ENCODE peak calls at places on chromosomes 16 and 17, in four cellular contexts. One of them, this sample, is unnamed.

GRCh38 chr17:13702266-13702665 is 100.5 kb upstream of the HS3ST3A1 start:
- DNase-seq in endodermal cell: no peak
- DNase-seq in tibial artery: no peak
- DNase-seq in kidney epithelial cell: no peak
- DNase-seq in this sample: no peak

GRCh38 chr16:9112166-9112843 is 20.9 kb downstream of the HAPSTR1 start:
- DNase-seq in endodermal cell: no peak
- DNase-seq in kidney epithelial cell: no peak
- DNase-seq in tibial artery: no peak
- DNase-seq in this sample: no peak

GRCh38 chr17:49565948-49566491 is 9.7 kb upstream of the NXPH3 start:
- DNase-seq in kidney epithelial cell: no peak
- DNase-seq in endodermal cell: no peak
- DNase-seq in tibial artery: peak
- DNase-seq in this sample: no peak

GRCh38 chr16:1330260-1330914 is 3.1 kb upstream of the BAIAP3 start:
- DNase-seq in tibial artery: no peak
- DNase-seq in kidney epithelial cell: no peak
- DNase-seq in endodermal cell: peak
- DNase-seq in this sample: no peak

GRCh38 chr17:17685775-17686291 is 4.6 kb downstream of the RAI1 start:
- DNase-seq in endodermal cell: peak
- DNase-seq in kidney epithelial cell: peak
- DNase-seq in tibial artery: no peak
- DNase-seq in this sample: no peak

GRCh38 chr17:34639706-34640425 is 60.5 kb downstream of the TMEM132E start:
- DNase-seq in endodermal cell: no peak
- DNase-seq in tibial artery: no peak
- DNase-seq in kidney epithelial cell: no peak
- DNase-seq in this sample: no peak

GRCh38 chr17:41307647-41308046 is 1.5 kb downstream of the KRTAP16-1 start:
- DNase-seq in endodermal cell: peak
- DNase-seq in tibial artery: no peak
- DNase-seq in kidney epithelial cell: peak
- DNase-seq in this sample: no peak

GRCh38 chr17:78759969-78760352 is 22.1 kb downstream of the CYTH1 start:
- DNase-seq in kidney epithelial cell: no peak
- DNase-seq in tibial artery: no peak
- DNase-seq in endodermal cell: no peak
- DNase-seq in this sample: no peak

GRCh38 chr17:57948169-57948554 is 7.0 kb downstream of the CUEDC1 start:
- DNase-seq in tibial artery: no peak
- DNase-seq in endodermal cell: no peak
- DNase-seq in kidney epithelial cell: no peak
- DNase-seq in this sample: no peak

GRCh38 chr17:57517519-57518342 is 227.4 kb downstream of the CCDC182 start:
- DNase-seq in tibial artery: no peak
- DNase-seq in endodermal cell: no peak
- DNase-seq in kidney epithelial cell: no peak
- DNase-seq in this sample: no peak

GRCh38 chr17:63258785-63259184 is 187.3 kb downstream of the CYB561 start:
- DNase-seq in kidney epithelial cell: no peak
- DNase-seq in endodermal cell: no peak
- DNase-seq in tibial artery: no peak
- DNase-seq in this sample: no peak

GRCh38 chr17:50432125-50432762 is 6.2 kb downstream of the ACSF2 start:
- DNase-seq in kidney epithelial cell: no peak
- DNase-seq in tibial artery: no peak
- DNase-seq in endodermal cell: no peak
- DNase-seq in this sample: no peak

GRCh38 chr17:35313875-35314409 is 59.5 kb downstream of the SLFN11 start:
- DNase-seq in endodermal cell: no peak
- DNase-seq in tibial artery: no peak
- DNase-seq in kidney epithelial cell: no peak
- DNase-seq in this sample: no peak

GRCh38 chr16:672851-673250 is 2.6 kb upstream of the RHBDL1 start:
- DNase-seq in tibial artery: no peak
- DNase-seq in kidney epithelial cell: no peak
- DNase-seq in endodermal cell: no peak
- DNase-seq in this sample: no peak

GRCh38 chr16:60123387-60124023 is 1389.4 kb upstream of the GOT2 start:
- DNase-seq in kidney epithelial cell: no peak
- DNase-seq in tibial artery: no peak
- DNase-seq in endodermal cell: no peak
- DNase-seq in this sample: no peak

GRCh38 chr16:77777745-77778144 is 10.6 kb upstream of the VAT1L start:
- DNase-seq in kidney epithelial cell: no peak
- DNase-seq in endodermal cell: no peak
- DNase-seq in tibial artery: no peak
- DNase-seq in this sample: no peak

GRCh38 chr17:30323895-30324319 is 9.9 kb downstream of the TMIGD1 start:
- DNase-seq in tibial artery: peak
- DNase-seq in endodermal cell: no peak
- DNase-seq in kidney epithelial cell: no peak
- DNase-seq in this sample: no peak

GRCh38 chr17:62085511-62086408 is 20.7 kb upstream of the MED13 start:
- DNase-seq in kidney epithelial cell: no peak
- DNase-seq in endodermal cell: no peak
- DNase-seq in tibial artery: no peak
- DNase-seq in this sample: no peak

GRCh38 chr16:15830832-15831451 is 25.9 kb downstream of the MYH11 start:
- DNase-seq in tibial artery: no peak
- DNase-seq in kidney epithelial cell: no peak
- DNase-seq in endodermal cell: no peak
- DNase-seq in this sample: no peak

GRCh38 chr17:80855968-80856862 is 135.4 kb upstream of the CHMP6 start:
- DNase-seq in tibial artery: peak
- DNase-seq in endodermal cell: peak
- DNase-seq in kidney epithelial cell: peak
- DNase-seq in this sample: peak

GRCh38 chr17:29196784-29197515 is 16.8 kb upstream of the MYO18A start:
- DNase-seq in kidney epithelial cell: no peak
- DNase-seq in tibial artery: no peak
- DNase-seq in endodermal cell: peak
- DNase-seq in this sample: no peak

GRCh38 chr16:49776085-49776501 is 79.8 kb downstream of the ZNF423 start:
- DNase-seq in kidney epithelial cell: no peak
- DNase-seq in endodermal cell: peak
- DNase-seq in tibial artery: peak
- DNase-seq in this sample: no peak
- H3K4me3 ChIP-seq in kidney epithelial cell: no peak
- H3K4me3 ChIP-seq in endodermal cell: no peak
- H3K4me3 ChIP-seq in tibial artery: no peak
- H3K4me3 ChIP-seq in this sample: no peak

GRCh38 chr16:62190426-62190825 is 154.2 kb upstream of the CDH8 start:
- DNase-seq in tibial artery: no peak
- DNase-seq in kidney epithelial cell: peak
- DNase-seq in endodermal cell: no peak
- DNase-seq in this sample: peak

DNA sequence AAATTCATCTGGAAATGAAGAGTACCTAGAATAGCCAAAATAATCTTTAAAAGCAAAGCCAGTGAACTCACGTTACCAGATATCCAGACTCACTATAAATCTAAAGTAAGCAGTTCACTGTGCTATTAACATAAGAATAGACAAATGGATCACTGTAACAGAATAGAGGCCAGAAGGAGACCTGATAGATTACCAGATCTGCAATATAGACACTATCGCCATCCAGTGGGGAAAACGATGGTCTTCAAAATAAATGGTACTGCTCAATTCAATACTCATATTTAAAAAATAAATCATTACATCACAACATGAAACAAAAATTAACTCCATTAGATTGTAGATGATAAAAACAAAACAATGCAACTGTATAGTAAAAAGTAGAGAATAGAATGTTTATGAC is 158.6 kb upstream of the CDH8 start:
- DNase-seq in tibial artery: no peak
- DNase-seq in kidney epithelial cell: no peak
- DNase-seq in endodermal cell: no peak
- DNase-seq in this sample: no peak
- TF ChIP-seq CTCF in tibial artery: no peak
- TF ChIP-seq CTCF in kidney epithelial cell: peak
- TF ChIP-seq CTCF in endodermal cell: peak
- TF ChIP-seq CTCF in this sample: no peak

GRCh38 chr17:42673885-42674754 is 2.7 kb downstream of the PLEKHH3 start:
- DNase-seq in kidney epithelial cell: no peak
- DNase-seq in endodermal cell: peak
- DNase-seq in tibial artery: peak
- DNase-seq in this sample: no peak
- H3K4me3 ChIP-seq in kidney epithelial cell: no peak
- H3K4me3 ChIP-seq in endodermal cell: no peak
- H3K4me3 ChIP-seq in tibial artery: peak
- H3K4me3 ChIP-seq in this sample: peak

DNA sequence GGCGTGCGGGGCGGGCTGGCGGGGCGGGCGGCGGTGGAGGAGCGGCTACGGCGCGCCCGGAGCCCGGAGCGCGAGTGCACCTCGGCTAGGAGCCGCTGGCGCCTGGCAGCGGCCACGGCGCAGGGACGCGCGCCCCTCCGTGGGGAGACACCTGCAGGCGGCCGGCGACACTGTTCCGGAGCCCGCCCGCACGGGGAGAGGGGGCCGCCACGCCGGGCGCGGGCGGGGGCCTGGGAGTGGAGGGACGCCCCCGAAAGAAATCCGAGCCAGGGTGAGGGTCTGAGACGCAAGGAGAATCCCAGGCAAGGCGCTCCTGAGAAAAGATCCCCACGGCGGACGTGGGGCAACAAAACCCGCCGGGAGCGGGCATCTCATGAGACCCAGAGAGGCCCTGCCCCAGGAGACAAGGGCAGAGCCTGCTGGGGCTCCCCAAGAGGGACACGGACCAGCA is at the start of gene GSG1L:
- DNase-seq in kidney epithelial cell: no peak
- DNase-seq in tibial artery: no peak
- DNase-seq in endodermal cell: no peak
- DNase-seq in this sample: no peak
- TF ChIP-seq CTCF in kidney epithelial cell: no peak
- TF ChIP-seq CTCF in tibial artery: peak
- TF ChIP-seq CTCF in endodermal cell: peak
- TF ChIP-seq CTCF in this sample: no peak